ENCODE peak calls at places on chromosomes 13 and 19, in ten cellular contexts. O is neural crest cell; N is anterior cingulate cortex; Z is cardiac fibroblast; A is nucleus accumbens; R is activated CD8-positive, alpha-beta memory T cell treated with anti-CD3 and anti-CD28 coated beads, Interleukin-2, amount 50 U/mL, for 4 hours; F is activated effector memory CD4-positive, alpha-beta T cell treated with Interleukin-2 at 50 U/mL for 16 hours; D is CD8-positive, alpha-beta T cell; S is NCI-H510A treated with DMSO at 0.1 percent for 48 hours; C is NCI-H1417. J is an unnamed sample.

GRCh38 chr19:49492573-49493411 is 3.4 kb upstream of the RPS11 start:
- DNase-seq in O (no peak), N (no peak), Z (no peak), A (no peak), R (no peak), F (no peak), D (no peak), S (peak), C (no peak), J (peak)

GRCh38 chr13:102401755-102402154 is at the start of gene FGF14:
- DNase-seq in O (no peak), N (no peak), Z (no peak), A (no peak), R (no peak), F (no peak), D (no peak), S (no peak), C (no peak), J (no peak)

GRCh38 chr19:11581740-11582139 is 4.3 kb upstream of the ACP5 start:
- DNase-seq in O (no peak), N (no peak), Z (peak), A (no peak), R (peak), F (no peak), D (peak), S (no peak), C (no peak), J (peak)

GRCh38 chr19:3721131-3721899 is 13.1 kb downstream of the TJP3 start:
- DNase-seq in O (peak), N (no peak), Z (peak), A (no peak), R (peak), F (peak), D (peak), S (peak), C (peak), J (peak)

GRCh38 chr13:20774746-20775145 is 985 bp upstream of the EEF1AKMT1 start:
- DNase-seq in O (no peak), N (no peak), Z (no peak), A (no peak), R (no peak), F (no peak), D (no peak), S (no peak), C (no peak), J (no peak)

GRCh38 chr19:6161271-6161850 is 25.9 kb downstream of the ACSBG2 start:
- DNase-seq in O (no peak), N (no peak), Z (no peak), A (no peak), R (peak), F (peak), D (peak), S (no peak), C (no peak), J (peak)

GRCh38 chr13:110250258-110250891 is 56.6 kb downstream of the COL4A1 start:
- DNase-seq in O (no peak), N (no peak), Z (peak), A (no peak), R (no peak), F (no peak), D (no peak), S (no peak), C (no peak), J (no peak)

GRCh38 chr13:99991806-99992242 is 10.2 kb downstream of the ZIC2 start:
- DNase-seq in O (no peak), N (no peak), Z (no peak), A (no peak), R (no peak), F (no peak), D (no peak), S (no peak), C (no peak), J (no peak)

GRCh38 chr13:60538566-60538965 is 141.5 kb downstream of the TDRD3 start:
- DNase-seq in O (no peak), N (no peak), Z (no peak), A (no peak), R (no peak), F (no peak), D (no peak), S (no peak), C (no peak), J (no peak)

GRCh38 chr13:27038323-27038722 is 133.3 kb downstream of the USP12 start:
- DNase-seq in O (no peak), N (no peak), Z (peak), A (no peak), R (no peak), F (no peak), D (no peak), S (no peak), C (no peak), J (peak)